ENCODE peak calls at places on chromosomes 4 and X, in five cellular contexts. N is GM23338, J is fibroblast of lung, S is IMR-90, L is osteoblast. H is an unnamed sample. For H4K20me1, H3K36me3 and H3K4me1, the result is how much of the 10 kb centered on the place peaks cover.

GRCh38 chr4:24793219-24794005 is 2.0 kb upstream of the SOD3 start:
- DNase-seq in N (peak), J (peak), S (peak), L (no peak), H (peak)

GRCh38 chr4:116913451-116913850 is 171.9 kb downstream of the TRAM1L1 start:
- DNase-seq in N (no peak), J (no peak), S (no peak), L (no peak), H (no peak)

GRCh38 chr4:183989471-183989870 is 84.4 kb downstream of the STOX2 start:
- DNase-seq in N (no peak), J (peak), S (peak), L (no peak), H (no peak)

GRCh38 chrX:1493877-1494510 is 41.3 kb upstream of the ASMTL start:
- DNase-seq in N (no peak), J (no peak), S (no peak), L (no peak), H (no peak)

GRCh38 chr4:112206431-112206830 is 25.2 kb upstream of the AP1AR start:
- DNase-seq in N (no peak), J (no peak), S (no peak), L (no peak), H (no peak)

GRCh38 chr4:40675166-40675565 is 45.5 kb upstream of the RBM47 start:
- DNase-seq in N (no peak), J (no peak), S (no peak), L (no peak), H (peak)

GRCh38 chr4:137664416-137664815 is 132.1 kb upstream of the PCDH18 start:
- DNase-seq in N (no peak), J (peak), S (peak), L (no peak), H (no peak)

GRCh38 chrX:114798902-114799301 is 215.0 kb downstream of the HTR2C start:
- DNase-seq in N (no peak), J (peak), S (no peak), L (no peak), H (peak)

GRCh38 chr4:155541716-155542115 is 124.9 kb upstream of the GUCY1A1 start:
- DNase-seq in N (no peak), J (peak), S (peak), L (no peak), H (no peak)

GRCh38 chrX:101658661-101659477 is 781 bp downstream of the ARMCX2 start:
- DNase-seq in N (peak), J (peak), S (peak), L (peak), H (peak)

GRCh38 chrX:10513974-10514373 is 106.4 kb downstream of the MID1 start:
- DNase-seq in N (no peak), J (no peak), S (no peak), L (no peak), H (no peak)

GRCh38 chr4:76198411-76199237 is 15.0 kb downstream of the SCARB2 start:
- DNase-seq in N (peak), J (peak), S (peak), L (no peak), H (peak)

DNA sequence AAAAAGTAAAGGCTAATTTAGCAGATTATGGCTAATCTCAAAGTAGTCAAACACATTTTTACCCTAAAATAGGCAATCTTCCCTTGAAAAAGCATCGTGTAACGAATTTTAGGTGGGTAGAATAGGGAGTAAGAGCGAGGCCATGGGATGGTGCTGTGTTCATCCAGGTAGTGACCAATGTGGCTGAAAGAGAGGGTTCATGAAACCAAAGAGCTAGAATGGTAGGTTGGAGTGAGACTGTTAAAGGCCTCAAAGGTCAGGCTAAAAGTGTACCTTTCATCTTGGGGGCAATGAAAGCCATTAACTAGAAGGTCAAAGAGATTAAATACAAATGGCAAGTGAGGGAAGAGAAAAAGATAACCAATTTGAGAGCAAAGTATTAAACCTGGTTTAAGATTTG is 23.6 kb downstream of the EIF4E start:
- DNase-seq in N (no peak), J (no peak), S (no peak), L (no peak), H (no peak)
- H4K20me1 ChIP-seq in N (half or more), J (under half), S (half or more), L (under half), H (under half)

DNA sequence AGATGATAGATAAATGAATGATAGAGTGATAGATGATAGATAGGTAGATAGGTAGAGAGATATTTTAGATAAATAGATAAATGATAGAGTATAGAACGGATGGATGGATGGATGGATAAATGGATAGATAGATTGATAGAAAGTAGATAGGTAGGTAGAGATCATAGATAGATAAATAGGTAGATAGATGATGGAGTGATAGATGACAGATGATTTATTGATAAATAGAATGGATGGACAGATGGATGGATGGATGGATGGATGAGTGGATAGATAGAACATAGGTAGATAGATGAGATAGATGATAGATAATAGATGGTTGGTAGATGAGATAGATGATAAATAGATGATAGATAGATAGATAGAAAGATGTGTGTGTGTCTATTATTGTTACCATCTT is 49.5 kb downstream of the ARSD start:
- DNase-seq in N (no peak), J (no peak), S (no peak), L (no peak), H (no peak)
- H3K36me3 ChIP-seq in N (under half), J (under half), S (under half), L (under half), H (under half)

GRCh38 chr4:17865866-17866363 is 55.1 kb downstream of the NCAPG start:
- DNase-seq in N (no peak), J (no peak), S (no peak), L (no peak), H (no peak)
- H3K4me1 ChIP-seq in N (under half), J (under half), S (under half), L (under half), H (under half)

GRCh38 chr4:165331316-165331715 is 3.8 kb downstream of the MSMO1 start:
- DNase-seq in N (peak), J (peak), S (no peak), L (no peak), H (no peak)

GRCh38 chr4:165335163-165335703 is 7.8 kb downstream of the MSMO1 start:
- DNase-seq in N (no peak), J (no peak), S (no peak), L (no peak), H (no peak)

GRCh38 chr4:165332502-165332901 is 5.0 kb downstream of the MSMO1 start:
- DNase-seq in N (no peak), J (no peak), S (no peak), L (no peak), H (no peak)

GRCh38 chr4:165331823-165332222 is 4.4 kb downstream of the MSMO1 start:
- DNase-seq in N (peak), J (no peak), S (no peak), L (no peak), H (no peak)

DNA sequence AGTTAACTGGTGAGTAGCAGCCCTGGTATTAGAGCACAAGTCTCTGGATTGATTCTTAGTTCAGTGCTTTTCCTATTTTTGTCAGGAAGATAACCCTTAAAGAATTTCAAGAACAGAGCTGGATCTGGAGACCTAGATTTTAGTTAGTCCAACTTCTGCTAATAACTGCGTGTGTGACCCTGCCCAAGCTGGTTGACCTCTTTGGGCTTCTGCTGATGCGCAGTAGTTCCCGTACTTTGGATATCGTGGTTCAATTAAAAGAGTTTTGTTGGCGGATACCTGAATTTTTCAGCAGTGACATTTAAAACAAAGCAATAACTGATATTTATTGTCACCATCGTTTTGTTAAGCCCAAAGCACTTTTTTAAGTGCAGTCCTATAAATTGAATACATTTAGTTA is 9.3 kb downstream of the MSMO1 start:
- DNase-seq in N (no peak), J (no peak), S (no peak), L (no peak), H (no peak)
- H4K20me1 ChIP-seq in N (half or more), J (under half), S (under half), L (under half), H (half or more)

GRCh38 chrX:134482371-134482770 is 22.4 kb downstream of the HPRT1 start:
- DNase-seq in N (no peak), J (no peak), S (no peak), L (no peak), H (no peak)
- H3K36me3 ChIP-seq in N (under half), J (under half), S (under half), L (under half), H (under half)

DNA sequence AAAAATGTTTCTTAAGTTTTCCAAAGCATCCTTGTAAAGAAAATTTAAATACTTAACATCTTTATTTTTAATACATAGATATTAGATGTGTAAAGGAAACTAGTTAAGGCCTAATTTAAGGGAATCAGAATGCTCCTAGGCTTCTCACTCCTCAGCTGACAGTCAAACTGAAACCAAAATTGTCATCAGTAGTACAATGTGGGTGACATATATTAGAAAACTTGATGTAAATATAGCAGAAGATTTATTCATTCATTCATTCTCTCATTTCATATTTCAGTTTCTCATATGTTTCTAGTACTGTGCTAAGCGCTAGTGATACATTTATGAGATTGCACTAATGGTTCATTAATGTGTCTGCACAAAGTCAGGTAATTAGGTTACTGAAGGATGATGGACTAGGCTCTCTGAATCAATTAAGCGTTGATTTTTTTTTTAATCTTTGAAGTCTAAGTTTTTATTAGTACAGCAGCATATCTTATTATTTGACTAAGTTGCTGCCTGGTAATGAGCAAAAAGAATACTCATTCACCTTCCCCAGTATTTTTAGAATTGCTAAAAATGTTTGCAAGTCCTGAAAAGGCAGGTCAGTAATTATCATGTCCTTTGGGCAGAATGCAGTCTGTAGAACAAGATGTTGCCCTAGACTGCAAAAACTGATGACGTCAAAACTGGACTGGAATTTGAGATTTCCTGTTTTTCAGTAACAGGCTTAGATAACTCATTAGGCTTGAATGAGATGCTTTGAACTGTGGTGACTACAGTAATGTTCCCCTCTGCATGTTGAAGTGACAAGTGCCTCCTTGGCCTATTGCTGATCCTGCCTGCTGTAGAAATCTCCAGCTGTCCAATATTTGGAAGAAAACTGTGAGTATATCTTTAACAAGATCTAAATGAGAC is 128.7 kb downstream of the ARHGAP24 start:
- DNase-seq in N (no peak), J (peak), S (no peak), L (no peak), H (no peak)
- H3K4me1 ChIP-seq in N (under half), J (under half), S (under half), L (under half), H (under half)

DNA sequence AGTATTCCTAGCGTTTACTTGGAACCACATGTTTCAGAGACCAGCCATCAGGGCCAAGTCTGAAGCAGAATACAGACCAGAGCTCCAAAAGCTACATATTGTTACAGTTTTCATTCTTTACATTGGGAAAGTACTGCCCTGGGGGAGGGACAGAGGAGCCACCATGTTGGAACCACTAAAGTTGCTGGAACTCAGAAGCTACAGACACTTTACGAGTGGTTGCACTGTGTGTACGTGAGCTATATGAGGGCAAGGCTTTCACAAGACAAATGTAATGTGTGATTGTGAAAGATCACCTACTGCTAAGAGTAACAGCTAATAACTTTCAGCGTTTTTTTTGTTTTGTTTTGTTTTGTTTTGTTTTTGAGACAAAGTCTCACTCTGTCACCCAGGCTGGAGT is 11.7 kb downstream of the GPC3 start:
- DNase-seq in N (no peak), J (no peak), S (no peak), L (no peak), H (no peak)
- H4K20me1 ChIP-seq in N (under half), J (under half), S (under half), L (under half), H (under half)

GRCh38 chr4:10055871-10056270 is 34.6 kb upstream of the SLC2A9 start:
- DNase-seq in N (no peak), J (peak), S (peak), L (no peak), H (no peak)

GRCh38 chr4:10054571-10055041 is 33.3 kb upstream of the SLC2A9 start:
- DNase-seq in N (no peak), J (peak), S (no peak), L (no peak), H (peak)

GRCh38 chr4:10058371-10058770 is 37.1 kb upstream of the SLC2A9 start:
- DNase-seq in N (no peak), J (no peak), S (no peak), L (no peak), H (no peak)

GRCh38 chr4:10056334-10057022 is 35.2 kb upstream of the SLC2A9 start:
- DNase-seq in N (no peak), J (peak), S (no peak), L (no peak), H (no peak)

DNA sequence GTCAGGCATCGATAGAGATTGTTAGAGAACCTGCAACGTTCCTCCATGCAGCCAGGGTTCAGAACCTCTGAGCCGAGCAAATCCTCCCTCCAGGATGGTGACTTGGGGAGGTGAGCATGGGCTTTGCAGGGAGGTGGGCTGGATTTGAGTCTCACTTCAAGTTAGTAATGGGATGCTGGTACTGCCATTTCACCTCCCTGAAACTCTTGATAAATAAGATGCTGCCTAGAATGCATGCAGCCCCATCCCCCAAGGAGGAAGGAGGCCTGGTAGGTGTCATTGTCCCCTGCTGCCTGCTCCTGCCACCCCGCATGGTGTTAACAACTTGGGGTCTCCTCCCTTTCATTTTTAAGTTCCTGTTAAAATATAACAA is 35.7 kb upstream of the SLC2A9 start:
- DNase-seq in N (no peak), J (no peak), S (no peak), L (no peak), H (no peak)
- H3K36me3 ChIP-seq in N (under half), J (under half), S (under half), L (under half), H (under half)

GRCh38 chr4:87038837-87039715 is 104.3 kb downstream of the AFF1 start:
- DNase-seq in N (peak), J (peak), S (peak), L (peak), H (peak)

GRCh38 chr4:87042221-87042620 is 107.4 kb downstream of the AFF1 start:
- DNase-seq in N (no peak), J (no peak), S (no peak), L (no peak), H (no peak)

GRCh38 chr4:87042986-87043820 is 108.4 kb downstream of the AFF1 start:
- DNase-seq in N (peak), J (no peak), S (no peak), L (no peak), H (no peak)

GRCh38 chr4:87037921-87038320 is 103.1 kb downstream of the AFF1 start:
- DNase-seq in N (no peak), J (no peak), S (no peak), L (no peak), H (no peak)

GRCh38 chr4:87041142-87041541 is 106.3 kb downstream of the AFF1 start:
- DNase-seq in N (no peak), J (peak), S (peak), L (no peak), H (no peak)
- H3K4me1 ChIP-seq in N (half or more), J (under half), S (under half), L (half or more), H (under half)

H was measured in mammary epithelial cell.